ENCODE peak calls at places on chromosome X, in seven cellular contexts. O is mesothelial cell of epicardium, A is fibroblast of pulmonary artery, S is GM20000, E is HFFc6, M is AG10803, W is epithelial cell of esophagus. F is an unnamed sample.

GRCh38 chrX:123976671-123977316 is 15.3 kb downstream of the STAG2 start:
- DNase-seq in O (no peak), A (peak), S (no peak), E (peak), M (peak), W (peak), F (no peak)

GRCh38 chrX:27186671-27187070 is 276.5 kb downstream of the PPP4R3C start:
- DNase-seq in O (no peak), A (peak), S (peak), E (peak), M (peak), W (peak), F (no peak)

GRCh38 chrX:48616575-48616974 is 19.3 kb downstream of the WDR13 start:
- DNase-seq in O (no peak), A (no peak), S (no peak), E (no peak), M (no peak), W (no peak), F (no peak)

GRCh38 chrX:15930585-15930984 is 76.0 kb upstream of the AP1S2 start:
- DNase-seq in O (no peak), A (peak), S (peak), E (no peak), M (peak), W (peak), F (no peak)

GRCh38 chrX:97494756-97495372 is 611.2 kb downstream of the RPA4 start:
- DNase-seq in O (no peak), A (no peak), S (peak), E (no peak), M (no peak), W (no peak), F (no peak)

GRCh38 chrX:103063191-103063845 is 653 bp downstream of the BEX1 start:
- DNase-seq in O (peak), A (peak), S (no peak), E (peak), M (peak), W (peak), F (no peak)

GRCh38 chrX:317424-318067 is 1.1 kb downstream of the GTPBP6 start:
- DNase-seq in O (no peak), A (no peak), S (peak), E (no peak), M (no peak), W (no peak), F (no peak)

GRCh38 chrX:124347242-124347641 is 879 bp downstream of the SH2D1A start:
- DNase-seq in O (no peak), A (no peak), S (no peak), E (no peak), M (no peak), W (peak), F (no peak)

GRCh38 chrX:3803713-3804112 is 90.3 kb upstream of the PRKX start:
- DNase-seq in O (no peak), A (no peak), S (no peak), E (no peak), M (no peak), W (no peak), F (no peak)

GRCh38 chrX:40644175-40644574 is 3.2 kb downstream of the CXorf38 start:
- DNase-seq in O (no peak), A (peak), S (no peak), E (no peak), M (peak), W (no peak), F (no peak)

GRCh38 chrX:134631404-134632346 is 26.6 kb downstream of the PLAC1 start:
- DNase-seq in O (no peak), A (peak), S (no peak), E (no peak), M (peak), W (no peak), F (peak)

GRCh38 chrX:129824620-129825019 is 19.1 kb downstream of the ZDHHC9 start:
- DNase-seq in O (no peak), A (no peak), S (no peak), E (no peak), M (no peak), W (no peak), F (no peak)

GRCh38 chrX:74527344-74527743 is 87.1 kb downstream of the RLIM start:
- DNase-seq in O (no peak), A (no peak), S (no peak), E (no peak), M (no peak), W (no peak), F (peak)

GRCh38 chrX:138710311-138710791 is 1.2 kb downstream of the FGF13 start:
- DNase-seq in O (peak), A (no peak), S (no peak), E (no peak), M (no peak), W (no peak), F (peak)

GRCh38 chrX:135384161-135384836 is 37.4 kb upstream of the SMIM10L2A start:
- DNase-seq in O (no peak), A (no peak), S (no peak), E (no peak), M (no peak), W (no peak), F (no peak)

GRCh38 chrX:44872319-44872816 is 620 bp upstream of the KDM6A start:
- DNase-seq in O (peak), A (peak), S (peak), E (no peak), M (no peak), W (peak), F (no peak)

GRCh38 chrX:49155243-49155899 is 7.2 kb upstream of the MAGIX start:
- DNase-seq in O (no peak), A (peak), S (peak), E (peak), M (peak), W (peak), F (no peak)

GRCh38 chrX:82734140-82734539 is 774.0 kb upstream of the POU3F4 start:
- DNase-seq in O (no peak), A (no peak), S (no peak), E (no peak), M (no peak), W (no peak), F (no peak)

GRCh38 chrX:84487365-84488353 is 14.6 kb downstream of the HDX start:
- DNase-seq in O (no peak), A (no peak), S (peak), E (no peak), M (no peak), W (no peak), F (no peak)

DNA sequence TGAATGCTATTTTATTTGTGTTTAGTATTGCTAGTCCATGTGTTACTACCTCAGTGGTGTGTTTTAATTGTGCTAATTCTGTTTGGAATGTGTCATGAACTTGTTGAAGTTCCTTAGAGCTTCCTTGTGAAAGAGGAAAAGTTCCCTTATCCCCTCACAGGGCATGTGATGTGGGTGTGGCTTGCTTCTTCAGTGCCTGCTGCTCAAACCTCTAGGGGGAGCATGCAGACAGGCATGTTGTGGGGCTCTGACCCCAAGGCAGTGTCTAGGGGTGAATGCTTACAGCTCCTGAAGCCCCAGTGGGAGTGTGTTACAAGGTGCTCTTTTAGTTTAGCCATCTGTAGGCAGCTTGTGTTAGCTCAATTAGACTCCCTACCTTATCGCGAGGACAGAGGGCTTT is 86.5 kb downstream of the MAGED4 start:
- DNase-seq in O (no peak), A (peak), S (no peak), E (no peak), M (peak), W (peak), F (no peak)
- TF ChIP-seq CTCF in O (no peak), A (peak), S (no peak), E (peak), M (peak), W (peak), F (no peak)

DNA sequence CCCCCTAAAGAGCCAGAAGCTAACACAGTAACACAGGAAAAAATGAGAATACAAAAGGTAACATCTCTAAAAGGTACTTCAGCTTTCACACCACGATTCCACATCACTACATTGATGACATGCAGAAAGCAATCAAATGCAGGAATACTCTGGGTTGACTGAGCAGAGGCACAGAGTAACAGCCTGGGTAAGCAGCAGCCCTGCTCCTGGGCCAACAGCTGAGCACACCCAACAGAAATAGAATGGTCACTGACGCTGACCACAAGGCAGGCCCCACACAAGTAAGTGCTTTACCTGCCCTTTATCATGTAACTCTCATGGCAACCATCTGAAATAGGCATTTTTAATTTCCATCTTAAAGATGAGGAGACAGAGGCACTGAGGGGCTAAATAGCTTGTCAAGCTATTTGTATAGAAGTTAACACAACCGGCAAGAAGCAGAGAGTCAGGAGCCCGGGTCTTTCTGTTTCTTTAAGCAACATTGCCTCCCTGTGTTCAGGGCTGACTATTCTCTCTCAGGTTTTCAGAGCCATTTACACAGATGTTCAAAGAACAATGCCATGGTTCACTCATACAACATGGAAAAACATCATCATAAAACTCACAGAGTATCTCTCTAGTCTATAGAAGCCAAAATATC is 168.9 kb downstream of the ZNF674 start:
- DNase-seq in O (no peak), A (peak), S (no peak), E (peak), M (peak), W (peak), F (no peak)
- TF ChIP-seq CTCF in O (no peak), A (peak), S (no peak), E (peak), M (peak), W (peak), F (peak)

DNA sequence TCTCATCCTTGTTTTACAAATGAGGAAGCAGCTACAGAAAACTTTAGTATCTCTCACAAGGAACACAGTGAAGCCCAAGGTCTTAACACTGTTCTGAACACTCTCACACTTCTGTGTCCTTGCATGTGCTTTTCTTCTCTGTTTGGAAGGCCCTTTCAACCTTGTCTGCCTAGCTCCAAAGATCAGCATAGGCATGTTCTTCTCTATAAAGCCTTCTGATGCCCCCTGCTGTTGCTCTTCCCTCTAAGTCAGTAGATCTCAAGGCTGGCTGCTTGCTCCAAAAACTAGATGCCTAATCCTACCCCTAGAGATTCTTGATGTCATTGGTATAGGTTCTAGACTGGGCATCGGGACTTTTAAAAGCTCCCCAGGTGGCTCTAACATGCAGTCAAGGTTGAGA is 5.9 kb downstream of the APOO start:
- DNase-seq in O (no peak), A (peak), S (peak), E (peak), M (peak), W (peak), F (no peak)
- TF ChIP-seq CTCF in O (no peak), A (peak), S (peak), E (peak), M (peak), W (peak), F (peak)

DNA sequence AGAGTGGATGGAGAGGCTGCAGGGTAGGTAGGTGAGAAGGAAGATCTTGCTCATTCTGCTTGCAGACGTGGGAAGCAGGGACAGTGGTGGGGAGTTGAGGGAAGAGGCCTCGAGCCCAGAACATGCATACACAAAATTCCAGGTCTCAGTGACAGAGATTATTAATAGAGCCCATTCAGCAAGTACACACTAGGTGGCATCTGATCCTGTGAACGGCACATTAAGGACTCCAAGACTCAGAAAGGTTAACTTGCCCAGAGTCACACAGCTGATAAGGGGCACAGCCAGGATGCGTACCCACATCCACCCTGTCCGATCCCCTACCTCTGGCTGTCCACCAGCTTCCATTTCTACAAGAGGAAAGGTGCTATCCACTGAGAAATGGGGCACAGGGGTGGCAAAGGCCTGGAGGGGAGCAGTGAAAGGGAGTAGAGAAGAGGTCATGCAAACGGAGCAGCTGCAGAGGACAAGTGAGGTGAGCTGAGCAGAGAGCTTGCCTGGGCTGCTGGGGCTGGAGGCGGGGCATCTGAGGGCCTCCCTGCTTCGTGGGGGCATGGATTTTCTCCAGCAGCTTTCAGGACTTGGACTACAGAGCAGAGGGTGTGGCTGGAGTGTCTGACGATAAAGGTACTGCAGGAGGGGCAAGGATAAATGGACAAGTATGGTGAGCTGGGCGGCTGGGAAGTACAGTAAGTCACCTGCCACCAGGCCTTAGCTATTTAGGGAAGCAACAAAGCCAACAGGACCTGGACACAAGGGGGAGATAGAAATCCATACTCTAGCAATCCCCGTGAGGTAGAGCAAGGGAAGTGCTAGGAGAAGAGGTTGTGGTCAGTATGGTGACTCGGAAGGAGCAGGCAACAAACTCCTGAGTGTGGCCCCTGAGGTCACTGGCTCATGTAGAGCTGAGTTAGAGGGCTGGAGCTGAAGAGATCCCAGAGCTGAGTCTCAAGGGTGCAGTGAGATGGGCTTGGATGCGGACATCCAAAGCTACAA is 11.2 kb downstream of the IDS start:
- DNase-seq in O (no peak), A (no peak), S (no peak), E (no peak), M (no peak), W (no peak), F (no peak)
- TF ChIP-seq CTCF in O (no peak), A (no peak), S (no peak), E (no peak), M (no peak), W (peak), F (no peak)

GRCh38 chrX:131235768-131236167 is 53.3 kb downstream of the IGSF1 start:
- DNase-seq in O (no peak), A (no peak), S (no peak), E (no peak), M (no peak), W (no peak), F (no peak)

DNA sequence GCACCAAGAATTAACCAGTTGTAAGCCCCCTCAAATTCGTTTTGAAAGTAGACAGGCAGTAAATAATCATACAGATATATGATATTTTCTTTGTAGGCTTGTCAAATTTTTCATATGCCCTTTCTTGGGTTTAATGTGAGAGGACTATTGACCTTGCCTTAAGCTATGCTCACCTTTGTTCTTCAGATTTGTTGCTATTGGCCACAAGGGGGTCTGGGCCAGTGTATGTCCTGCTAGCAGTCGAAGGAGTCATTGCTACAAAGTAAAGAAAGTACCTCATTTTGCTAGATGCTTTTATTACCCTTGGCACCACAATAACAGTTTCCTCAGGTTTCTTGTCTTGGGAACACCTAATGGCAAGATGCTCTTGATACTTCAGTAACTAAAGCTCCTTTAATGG is 51.7 kb downstream of the IGSF1 start:
- DNase-seq in O (no peak), A (no peak), S (no peak), E (no peak), M (no peak), W (no peak), F (no peak)
- TF ChIP-seq CTCF in O (no peak), A (no peak), S (no peak), E (no peak), M (no peak), W (no peak), F (no peak)

DNA sequence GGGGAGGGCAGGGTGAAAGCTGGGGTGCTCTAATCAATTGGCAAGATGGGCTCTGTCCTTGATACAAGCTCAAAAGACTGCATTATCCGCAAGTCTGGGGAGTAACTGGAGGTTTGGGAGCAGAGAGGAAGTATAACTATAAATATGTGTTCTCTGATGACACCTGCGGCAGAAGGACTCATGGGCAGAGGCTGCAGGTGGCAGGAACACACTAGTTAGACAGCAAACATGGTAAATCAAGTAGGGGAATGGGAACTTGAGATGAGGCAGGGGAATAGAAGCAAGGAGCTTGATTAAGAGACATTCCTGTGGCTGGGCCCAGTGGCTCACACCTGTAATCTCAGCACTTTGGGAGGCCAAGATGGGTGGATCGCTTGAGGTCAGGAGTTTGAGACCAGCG is 30.3 kb downstream of the SH3KBP1 start:
- DNase-seq in O (no peak), A (no peak), S (no peak), E (no peak), M (no peak), W (no peak), F (no peak)
- TF ChIP-seq CTCF in O (no peak), A (no peak), S (no peak), E (no peak), M (no peak), W (no peak), F (no peak)

GRCh38 chrX:38805294-38806053 is 4.2 kb downstream of the MID1IP1 start:
- DNase-seq in O (peak), A (peak), S (peak), E (peak), M (peak), W (peak), F (peak)
- TF ChIP-seq CTCF in O (no peak), A (no peak), S (no peak), E (no peak), M (no peak), W (no peak), F (peak)

DNA sequence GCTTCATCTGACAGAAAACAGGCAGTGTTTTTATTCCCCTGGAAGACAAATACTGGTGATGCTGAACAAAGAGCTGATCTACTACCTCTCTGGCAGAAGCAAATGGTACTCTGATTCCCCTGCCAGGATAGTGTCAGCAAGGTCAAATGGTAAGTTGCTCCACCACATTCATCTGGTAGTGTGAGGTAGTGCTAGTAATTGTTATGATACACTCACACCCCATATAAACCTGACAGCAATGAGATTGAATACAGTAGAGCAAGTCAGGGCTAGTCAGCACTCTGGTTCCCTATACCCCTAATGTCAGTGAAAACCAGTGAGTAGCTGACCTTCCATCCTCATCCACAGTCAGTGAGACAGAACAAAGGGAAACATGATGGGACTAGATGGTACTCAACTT is 3.4 kb upstream of the SPIN4 start:
- DNase-seq in O (no peak), A (no peak), S (no peak), E (no peak), M (no peak), W (peak), F (no peak)
- TF ChIP-seq CTCF in O (no peak), A (no peak), S (no peak), E (no peak), M (no peak), W (no peak), F (no peak)

F was measured in osteocyte.